ENCODE peak calls at places on chromosome 6, in seven cellular contexts. V, O, J, P, N, G and T are unnamed samples.

GRCh38 chr6:20732896-20733295 is 198.6 kb downstream of the CDKAL1 start:
- DNase-seq in V (no peak), O (no peak), J (no peak), P (no peak), N (no peak), G (no peak), T (no peak)

GRCh38 chr6:130033999-130034814 is 15.8 kb downstream of the L3MBTL3 start:
- DNase-seq in V (peak), O (no peak), J (peak), P (no peak), N (no peak), G (peak), T (no peak)

GRCh38 chr6:68875403-68875802 is 240.3 kb downstream of the ADGRB3 start:
- DNase-seq in V (no peak), O (no peak), J (no peak), P (no peak), N (no peak), G (no peak), T (no peak)

GRCh38 chr6:118871331-118871730 is 22.6 kb upstream of the ASF1A start:
- DNase-seq in V (no peak), O (no peak), J (no peak), P (no peak), N (no peak), G (no peak), T (no peak)

GRCh38 chr6:111427341-111428116 is 55.5 kb downstream of the REV3L start:
- DNase-seq in V (peak), O (no peak), J (peak), P (no peak), N (no peak), G (no peak), T (no peak)

GRCh38 chr6:73983367-73983766 is 287.4 kb downstream of the CD109 start:
- DNase-seq in V (peak), O (no peak), J (peak), P (no peak), N (no peak), G (no peak), T (no peak)

GRCh38 chr6:121868191-121868590 is 432.7 kb downstream of the GJA1 start:
- DNase-seq in V (no peak), O (no peak), J (no peak), P (no peak), N (no peak), G (no peak), T (no peak)

GRCh38 chr6:24614048-24614420 is 32.0 kb downstream of the KIAA0319 start:
- DNase-seq in V (no peak), O (no peak), J (no peak), P (no peak), N (no peak), G (no peak), T (no peak)

GRCh38 chr6:166544294-166544605 is 42.2 kb downstream of the RAMACL start:
- DNase-seq in V (no peak), O (no peak), J (no peak), P (no peak), N (no peak), G (no peak), T (no peak)

GRCh38 chr6:10478187-10479040 is 42.7 kb upstream of the GCNT2 start:
- DNase-seq in V (peak), O (no peak), J (peak), P (peak), N (peak), G (no peak), T (peak)

GRCh38 chr6:3294921-3295871 is 36.4 kb downstream of the PSMG4 start:
- DNase-seq in V (no peak), O (no peak), J (no peak), P (peak), N (peak), G (no peak), T (no peak)

GRCh38 chr6:20188630-20189075 is 23.6 kb downstream of the MBOAT1 start:
- DNase-seq in V (no peak), O (no peak), J (no peak), P (peak), N (no peak), G (no peak), T (no peak)

GRCh38 chr6:36712816-36713215 is 15.2 kb downstream of the RAB44 start:
- DNase-seq in V (no peak), O (no peak), J (no peak), P (no peak), N (no peak), G (no peak), T (no peak)

GRCh38 chr6:28252507-28252975 is 472 bp upstream of the ZKSCAN4 start:
- DNase-seq in V (no peak), O (no peak), J (no peak), P (peak), N (no peak), G (no peak), T (no peak)

GRCh38 chr6:45965787-45966186 is 49.9 kb downstream of the CLIC5 start:
- DNase-seq in V (no peak), O (no peak), J (peak), P (no peak), N (no peak), G (no peak), T (no peak)

GRCh38 chr6:27608916-27609883 is 136.3 kb upstream of the ZNF184 start:
- DNase-seq in V (no peak), O (no peak), J (peak), P (peak), N (no peak), G (no peak), T (no peak)